ENCODE peak calls at places on chromosomes 6 and 20, in seven cellular contexts. D is Right ventricle myocardium superior, X is RPMI8226, Q is AG10803, G is cerebellum, Z is tibial artery, W is GM06990. I is an unnamed sample.

GRCh38 chr6:30813623-30814136 is 69.3 kb upstream of the IER3 start:
- DNase-seq in X (no peak), D (no peak), G (no peak), Z (no peak), Q (no peak), W (no peak), I (no peak)

GRCh38 chr20:62370115-62370806 is 3.1 kb upstream of the LAMA5 start:
- DNase-seq in Q (peak), Z (no peak), G (no peak), D (no peak), X (peak), W (no peak), I (no peak)

GRCh38 chr20:29298759-29299613 is 1958.5 kb upstream of the DEFB115 start:
- DNase-seq in D (no peak), X (no peak), W (no peak), Z (no peak), Q (peak), G (no peak), I (no peak)

GRCh38 chr6:110654096-110654820 is 161.0 kb downstream of the CDK19 start:
- DNase-seq in Q (peak), D (no peak), Z (no peak), W (no peak), X (no peak), G (no peak), I (no peak)

GRCh38 chr6:140486468-140487361 is 1112.3 kb upstream of the CITED2 start:
- DNase-seq in X (no peak), Z (no peak), Q (peak), G (no peak), W (no peak), D (no peak), I (no peak)

GRCh38 chr20:16444056-16444777 is 129.0 kb downstream of the KIF16B start:
- DNase-seq in W (no peak), G (no peak), D (peak), Q (peak), X (no peak), Z (no peak), I (no peak)

GRCh38 chr6:155861821-155862220 is 406.2 kb upstream of the NOX3 start:
- DNase-seq in Z (no peak), Q (no peak), G (no peak), D (no peak), X (no peak), W (no peak), I (no peak)

GRCh38 chr6:132530293-132530974 is 7.6 kb upstream of the TAAR9 start:
- DNase-seq in Z (peak), G (peak), W (no peak), D (no peak), X (peak), Q (peak), I (peak)

GRCh38 chr20:58867211-58867610 is 14.7 kb downstream of the GNAS start:
- DNase-seq in Q (peak), G (no peak), D (no peak), Z (no peak), X (no peak), W (no peak), I (no peak)

GRCh38 chr20:43535370-43536004 is 23.3 kb upstream of the SGK2 start:
- DNase-seq in X (no peak), Q (no peak), W (no peak), Z (no peak), D (no peak), G (no peak), I (no peak)

GRCh38 chr20:48679603-48680002 is 148.2 kb downstream of the PREX1 start:
- DNase-seq in Q (no peak), Z (no peak), D (no peak), G (no peak), X (peak), W (peak), I (no peak)

GRCh38 chr6:7697432-7697819 is 28.5 kb upstream of the BMP6 start:
- DNase-seq in Z (no peak), Q (no peak), W (no peak), D (no peak), G (no peak), X (no peak), I (no peak)

GRCh38 chr6:132867055-132867454 is 52.7 kb downstream of the RPS12 start:
- DNase-seq in G (no peak), D (no peak), X (no peak), W (no peak), Q (no peak), Z (no peak), I (no peak)

GRCh38 chr20:45036044-45036755 is 64.7 kb downstream of the KCNS1 start:
- DNase-seq in D (no peak), Q (peak), G (no peak), Z (no peak), W (no peak), X (no peak), I (no peak)

GRCh38 chr6:6683964-6684363 is 95.4 kb downstream of the LY86 start:
- DNase-seq in G (no peak), X (no peak), Z (no peak), W (no peak), D (no peak), Q (no peak), I (no peak)

GRCh38 chr20:36574278-36575065 is 1.1 kb downstream of the TGIF2 start:
- DNase-seq in G (no peak), Z (peak), Q (peak), D (peak), W (peak), X (peak), I (no peak)

GRCh38 chr6:166008441-166009369 is 158.9 kb downstream of the TBXT start:
- DNase-seq in Q (peak), X (no peak), G (peak), D (peak), W (no peak), Z (peak), I (no peak)

I was measured in NCI-H1436.